ENCODE peak calls at places on chromosomes 11 and 22, in seven cellular contexts. Q is RWPE1; O is substantia nigra; A is heart left ventricle; P is CD4-positive, CD25-positive, alpha-beta regulatory T cell; S is ovary; B is gastrocnemius medialis. D is an unnamed sample.

GRCh38 chr22:42877597-42878340 is 20.7 kb upstream of the ARFGAP3 start:
- DNase-seq in A (no peak), S (no peak), B (no peak), O (no peak), P (no peak), Q (no peak), D (no peak)

GRCh38 chr11:59754494-59754858 is 700 bp upstream of the STX3 start:
- DNase-seq in P (no peak), S (no peak), O (no peak), B (no peak), Q (peak; percentile 20), A (no peak), D (no peak)

GRCh38 chr22:39498368-39498767 is 3.7 kb upstream of the MIEF1 start:
- DNase-seq in S (no peak), A (peak; percentile 66), P (no peak), B (no peak), O (no peak), Q (no peak), D (no peak)

GRCh38 chr11:44631831-44632230 is 66.4 kb downstream of the CD82 start:
- DNase-seq in A (peak; percentile 61), B (no peak), S (no peak), P (no peak), O (no peak), Q (no peak), D (no peak)

GRCh38 chr11:116537121-116537520 is 235.7 kb downstream of the BUD13 start:
- DNase-seq in P (no peak), A (no peak), S (no peak), Q (no peak), O (no peak), B (no peak), D (no peak)

GRCh38 chr11:77287615-77288273 is 13.7 kb downstream of the GDPD4 start:
- DNase-seq in A (no peak), S (no peak), Q (peak; percentile 84), P (no peak), O (no peak), B (no peak), D (peak; percentile 71)

GRCh38 chr11:35144103-35144741 is 5.3 kb downstream of the CD44 start:
- DNase-seq in A (no peak), B (no peak), P (peak; percentile 68), O (no peak), Q (peak; percentile 80), S (no peak), D (no peak)

GRCh38 chr11:88398372-88399140 is 61.0 kb upstream of the CTSC start:
- DNase-seq in B (no peak), P (no peak), S (no peak), Q (peak; percentile 75), O (no peak), A (no peak), D (no peak)

GRCh38 chr22:37283393-37283937 is 1.2 kb downstream of the CYTH4 start:
- DNase-seq in O (no peak), Q (no peak), B (no peak), A (peak; percentile 58), S (no peak), P (no peak), D (no peak)

GRCh38 chr11:62552931-62553838 is 6.6 kb upstream of the AHNAK start:
- DNase-seq in S (peak; percentile 83), P (peak; percentile 70), A (peak; percentile 90), O (no peak), B (peak; percentile 95), Q (peak; percentile 85), D (peak; percentile 87)

GRCh38 chr11:59573216-59573615 is 42.4 kb downstream of the OSBP start:
- DNase-seq in A (no peak), B (no peak), O (no peak), P (no peak), Q (peak; percentile 34), S (no peak), D (no peak)

GRCh38 chr11:1067812-1068496 is 6.7 kb upstream of the MUC2 start:
- DNase-seq in P (no peak), S (no peak), A (no peak), O (no peak), Q (no peak), B (no peak), D (no peak)

GRCh38 chr11:110298298-110298765 is 1.9 kb upstream of the RDX start:
- DNase-seq in A (no peak), Q (no peak), O (no peak), S (no peak), B (no peak), P (no peak), D (no peak)

GRCh38 chr11:108929241-108929640 is 264.4 kb downstream of the DDX10 start:
- DNase-seq in O (no peak), B (no peak), A (no peak), Q (peak; percentile 78), P (no peak), S (no peak), D (peak; percentile 94)

GRCh38 chr11:34792814-34793241 is 123.4 kb downstream of the APIP start:
- DNase-seq in Q (no peak), A (peak; percentile 43), B (peak; percentile 8), S (no peak), P (no peak), O (no peak), D (no peak)

GRCh38 chr11:114228401-114229061 is 67.7 kb upstream of the NNMT start:
- DNase-seq in P (no peak), S (no peak), A (no peak), Q (no peak), B (no peak), O (no peak), D (no peak)

GRCh38 chr11:10931761-10932700 is 74.2 kb upstream of the ZBED5 start:
- DNase-seq in Q (no peak), B (no peak), S (peak; percentile 58), O (no peak), A (no peak), P (no peak), D (no peak)

GRCh38 chr11:102762414-102762813 is 18.0 kb downstream of the MMP10 start:
- DNase-seq in S (no peak), B (no peak), P (no peak), Q (peak; percentile 64), O (no peak), A (no peak), D (no peak)

GRCh38 chr22:21016644-21017420 is 1.9 kb downstream of the P2RX6 start:
- DNase-seq in P (no peak), S (peak; percentile 10), A (peak; percentile 13), Q (no peak), B (no peak), O (no peak), D (no peak)

GRCh38 chr11:71563401-71563800 is 2.0 kb upstream of the KRTAP5-10 start:
- DNase-seq in S (no peak), O (no peak), Q (peak; percentile 30), B (no peak), A (no peak), P (peak; percentile 8), D (peak; percentile 36)

GRCh38 chr11:130180491-130180890 is 20.9 kb downstream of the ST14 start:
- DNase-seq in A (no peak), B (no peak), O (no peak), S (no peak), P (no peak), Q (no peak), D (no peak)

GRCh38 chr11:130180896-130181294 is 21.3 kb downstream of the ST14 start:
- DNase-seq in Q (no peak), S (no peak), A (no peak), P (no peak), B (no peak), O (no peak), D (no peak)

GRCh38 chr11:130178992-130179391 is 19.4 kb downstream of the ST14 start:
- DNase-seq in A (no peak), Q (no peak), B (no peak), P (no peak), O (no peak), S (no peak), D (no peak)

GRCh38 chr11:130179396-130180306 is 20.1 kb downstream of the ST14 start:
- DNase-seq in B (no peak), Q (no peak), S (no peak), P (no peak), O (no peak), A (peak; percentile 38), D (no peak)

GRCh38 chr11:130181295-130182272 is 22.0 kb downstream of the ST14 start:
- DNase-seq in P (no peak), A (peak; percentile 73), O (no peak), B (no peak), S (no peak), Q (peak; percentile 82), D (no peak)
- H3K27ac ChIP-seq in P (no peak overlapping the region), A (peak overlapping the region; percentile 43), O (no peak overlapping the region), B (no peak overlapping the region), S (no peak overlapping the region), Q (peak overlapping the region; percentile 61), D (no peak overlapping the region)

DNA sequence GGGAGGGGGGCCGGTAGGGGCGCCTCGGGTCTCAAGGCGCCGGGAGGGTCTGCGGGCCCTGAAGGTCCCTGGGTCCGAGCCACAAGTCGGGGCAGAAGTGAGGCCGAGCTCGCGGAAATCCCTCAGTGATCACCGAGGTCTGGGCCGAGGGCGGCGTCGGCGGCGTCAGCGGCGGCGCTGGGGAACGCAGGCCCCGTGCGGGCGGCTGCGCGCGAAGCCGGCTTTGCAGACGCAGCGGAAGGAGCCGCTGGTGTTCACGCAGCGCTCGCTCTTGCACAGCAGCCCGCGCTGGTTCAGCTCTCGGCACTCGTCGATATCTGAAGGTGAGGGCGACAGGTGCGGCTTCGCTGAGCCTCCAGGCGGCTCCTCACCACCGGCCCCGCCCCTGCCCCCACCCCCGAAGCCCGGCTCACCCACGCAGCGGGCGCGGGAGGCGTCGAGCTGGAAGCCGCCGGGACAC is 14.1 kb downstream of the SCYL1 start:
- DNase-seq in Q (no peak), O (no peak), P (no peak), S (no peak), A (no peak), B (no peak), D (no peak)
- H3K27ac ChIP-seq in Q (peak overlapping the region; percentile 94), O (no peak overlapping the region), P (no peak overlapping the region), S (peak overlapping the region; percentile 84), A (no peak overlapping the region), B (no peak overlapping the region), D (no peak overlapping the region)

DNA sequence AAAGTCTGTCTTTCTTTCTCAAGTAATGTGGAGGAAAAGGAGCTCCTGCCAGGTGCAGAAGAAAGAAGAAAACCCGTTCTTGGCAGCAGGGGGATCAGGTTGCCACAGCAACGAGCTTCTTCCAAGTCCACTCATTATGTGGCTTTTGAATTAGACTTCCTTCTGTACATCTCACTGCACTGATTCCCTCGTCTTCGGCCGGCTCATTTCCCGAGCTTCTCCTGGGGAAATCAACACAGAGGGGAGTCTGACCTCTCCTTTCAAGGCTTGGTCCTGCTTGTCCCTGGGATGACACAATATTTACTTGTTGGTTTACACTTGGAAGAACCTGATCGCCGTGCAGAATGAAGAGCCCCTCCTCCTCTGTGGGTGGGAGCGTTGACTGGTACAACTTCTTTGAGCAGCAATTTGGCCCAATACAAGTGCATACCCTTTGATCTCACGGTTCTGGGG is 35.3 kb downstream of the MCHR1 start:
- DNase-seq in O (no peak), Q (no peak), A (no peak), P (no peak), S (peak; percentile 67), B (no peak), D (no peak)
- H3K27ac ChIP-seq in O (no peak overlapping the region), Q (no peak overlapping the region), A (no peak overlapping the region), P (no peak overlapping the region), S (peak overlapping the region; percentile 6), B (no peak overlapping the region), D (peak overlapping the region; percentile 61)

DNA sequence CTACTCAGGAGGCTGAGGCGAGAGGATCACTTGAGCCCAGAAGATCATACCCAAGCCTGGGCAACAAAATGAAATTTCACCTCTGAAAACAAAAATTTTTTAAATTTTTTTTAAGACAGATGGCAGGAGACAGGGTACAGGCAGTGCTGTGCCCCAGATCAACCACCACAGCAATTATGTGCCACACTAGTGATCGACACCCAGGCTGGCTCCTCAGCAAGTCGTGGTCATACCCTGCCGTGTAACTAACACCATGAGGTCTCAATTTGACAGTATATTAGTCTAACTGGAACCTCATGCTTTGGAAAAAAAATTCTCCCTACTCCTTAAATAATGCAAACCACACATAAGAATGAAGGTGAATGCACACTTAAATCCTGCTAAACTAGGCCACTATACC is 8.3 kb downstream of the SF3A1 start:
- DNase-seq in Q (no peak), S (no peak), P (no peak), O (no peak), A (no peak), B (no peak), D (no peak)
- H3K27ac ChIP-seq in Q (peak overlapping the region; percentile 19), S (no peak overlapping the region), P (peak overlapping the region; percentile 18), O (no peak overlapping the region), A (no peak overlapping the region), B (no peak overlapping the region), D (no peak overlapping the region)

D was measured in Panc1.